ENCODE peak calls at places on chromosome 1, in six cellular contexts. X is suprapubic skin, U is thyroid gland, S is heart left ventricle, G is adrenal gland, N is IMR-90. V is an unnamed sample.

GRCh38 chr1:223748405-223748772 is 36.0 kb downstream of the CAPN2 start:
- DNase-seq in U (no peak), X (no peak), N (peak; percentile 86), S (no peak), G (peak; percentile 48), V (peak; percentile 28)

GRCh38 chr1:31135973-31136600 is 70.6 kb upstream of the PUM1 start:
- DNase-seq in U (no peak), S (no peak), G (no peak), N (no peak), X (no peak), V (no peak)

GRCh38 chr1:161738627-161739287 is 10.8 kb upstream of the DUSP12 start:
- DNase-seq in X (no peak), S (peak; percentile 29), N (peak; percentile 88), G (peak; percentile 46), U (peak; percentile 20), V (peak; percentile 72)

GRCh38 chr1:189859385-189859977 is 618.2 kb downstream of the BRINP3 start:
- DNase-seq in S (no peak), N (no peak), G (no peak), X (no peak), U (no peak), V (peak; percentile 7)

GRCh38 chr1:176778056-176778455 is 315.1 kb downstream of the PAPPA2 start:
- DNase-seq in S (no peak), U (no peak), G (no peak), N (no peak), X (no peak), V (no peak)

GRCh38 chr1:21268281-21269239 is 21.7 kb downstream of the ECE1 start:
- DNase-seq in S (no peak), X (no peak), G (peak; percentile 70), N (no peak), U (peak; percentile 96), V (peak; percentile 60)

GRCh38 chr1:193406901-193407300 is 220.5 kb upstream of the B3GALT2 start:
- DNase-seq in X (no peak), G (no peak), S (no peak), U (peak; percentile 17), N (peak; percentile 72), V (no peak)

GRCh38 chr1:227885648-227886502 is 61.9 kb downstream of the WNT9A start:
- DNase-seq in S (peak; percentile 68), U (peak; percentile 39), G (peak; percentile 42), X (peak; percentile 78), N (peak; percentile 29), V (peak; percentile 53)

GRCh38 chr1:74513396-74513795 is 985 bp upstream of the LRRC53 start:
- DNase-seq in U (no peak), N (no peak), X (no peak), G (no peak), S (no peak), V (no peak)

GRCh38 chr1:2232255-2232915 is 4.3 kb downstream of the SKI start:
- DNase-seq in N (no peak), S (peak; percentile 23), X (no peak), U (no peak), G (peak; percentile 46), V (no peak)

GRCh38 chr1:173122344-173122880 is 71.7 kb upstream of the TNFSF18 start:
- DNase-seq in X (no peak), S (no peak), U (no peak), G (no peak), N (peak; percentile 51), V (no peak)

GRCh38 chr1:115925511-115925910 is 50.8 kb upstream of the SLC22A15 start:
- DNase-seq in X (no peak), S (no peak), G (peak; percentile 33), U (no peak), N (no peak), V (no peak)

GRCh38 chr1:42783092-42783491 is 1.7 kb upstream of the TMEM269 start:
- DNase-seq in S (no peak), N (no peak), G (no peak), U (no peak), X (no peak), V (no peak)

GRCh38 chr1:214277704-214278635 is 3.0 kb upstream of the SMYD2 start:
- DNase-seq in X (no peak), S (peak; percentile 43), G (no peak), N (peak; percentile 34), U (no peak), V (no peak)

GRCh38 chr1:107536266-107536665 is 395.4 kb downstream of the NTNG1 start:
- DNase-seq in N (no peak), X (no peak), S (no peak), G (no peak), U (no peak), V (peak; percentile 83)

GRCh38 chr1:28811766-28812668 is at the start of gene OPRD1:
- DNase-seq in G (no peak), N (no peak), U (no peak), S (no peak), X (no peak), V (no peak)

GRCh38 chr1:234697741-234698140 is 87.8 kb upstream of the IRF2BP2 start:
- DNase-seq in S (no peak), U (no peak), X (no peak), N (no peak), G (no peak), V (no peak)

GRCh38 chr1:244757091-244757939 is 78.1 kb upstream of the COX20 start:
- DNase-seq in X (no peak), U (no peak), G (no peak), S (no peak), N (peak; percentile 34), V (no peak)

GRCh38 chr1:188782220-188782841 is 1695.3 kb downstream of the BRINP3 start:
- DNase-seq in N (peak; percentile 51), G (no peak), U (no peak), X (no peak), S (no peak), V (no peak)

GRCh38 chr1:157156058-157156541 is 17.9 kb upstream of the ETV3 start:
- DNase-seq in S (peak; percentile 73), N (peak; percentile 54), G (peak; percentile 58), U (peak; percentile 67), X (peak; percentile 81), V (peak; percentile 81)

GRCh38 chr1:5878938-5879337 is 113.3 kb downstream of the NPHP4 start:
- DNase-seq in S (no peak), N (no peak), X (no peak), G (no peak), U (no peak), V (no peak)

GRCh38 chr1:2447274-2448097 is 28.6 kb upstream of the PLCH2 start:
- DNase-seq in G (no peak), U (no peak), X (no peak), N (no peak), S (no peak), V (no peak)

GRCh38 chr1:21643624-21644023 is 25.5 kb downstream of the RAP1GAP start:
- DNase-seq in N (no peak), U (no peak), X (no peak), S (no peak), G (no peak), V (no peak)

GRCh38 chr1:8122477-8123407 is 96.6 kb upstream of the ERRFI1 start:
- DNase-seq in U (no peak), S (no peak), G (peak; percentile 23), N (peak; percentile 85), X (no peak), V (no peak)

GRCh38 chr1:174768949-174769348 is 230.8 kb upstream of the CACYBP start:
- DNase-seq in X (no peak), S (no peak), G (no peak), N (no peak), U (no peak), V (no peak)

GRCh38 chr1:246690100-246690499 is 34.1 kb upstream of the SCCPDH start:
- DNase-seq in S (no peak), X (no peak), U (no peak), N (no peak), G (no peak), V (no peak)

GRCh38 chr1:61087574-61087973 is 5.2 kb downstream of the NFIA start:
- DNase-seq in N (no peak), S (no peak), G (no peak), U (no peak), X (no peak), V (no peak)
- H3K4me1 ChIP-seq in N (no peaks in the 10 kb centered on the region), S (peaks cover 6% of the 10 kb centered on the region), G (peaks cover 77% of the 10 kb centered on the region), U (peaks cover 36% of the 10 kb centered on the region), X (peaks cover 61% of the 10 kb centered on the region), V (peaks cover 79% of the 10 kb centered on the region)

GRCh38 chr1:51525295-51525694 is 6.2 kb upstream of the EPS15 start:
- DNase-seq in X (no peak), U (no peak), G (no peak), S (no peak), N (no peak), V (no peak)
- H3K27me3 ChIP-seq in X (no peaks in the 10 kb centered on the region), U (no peaks in the 10 kb centered on the region), G (no peaks in the 10 kb centered on the region), S (no peaks in the 10 kb centered on the region), N (no peaks in the 10 kb centered on the region), V (no peaks in the 10 kb centered on the region)

DNA sequence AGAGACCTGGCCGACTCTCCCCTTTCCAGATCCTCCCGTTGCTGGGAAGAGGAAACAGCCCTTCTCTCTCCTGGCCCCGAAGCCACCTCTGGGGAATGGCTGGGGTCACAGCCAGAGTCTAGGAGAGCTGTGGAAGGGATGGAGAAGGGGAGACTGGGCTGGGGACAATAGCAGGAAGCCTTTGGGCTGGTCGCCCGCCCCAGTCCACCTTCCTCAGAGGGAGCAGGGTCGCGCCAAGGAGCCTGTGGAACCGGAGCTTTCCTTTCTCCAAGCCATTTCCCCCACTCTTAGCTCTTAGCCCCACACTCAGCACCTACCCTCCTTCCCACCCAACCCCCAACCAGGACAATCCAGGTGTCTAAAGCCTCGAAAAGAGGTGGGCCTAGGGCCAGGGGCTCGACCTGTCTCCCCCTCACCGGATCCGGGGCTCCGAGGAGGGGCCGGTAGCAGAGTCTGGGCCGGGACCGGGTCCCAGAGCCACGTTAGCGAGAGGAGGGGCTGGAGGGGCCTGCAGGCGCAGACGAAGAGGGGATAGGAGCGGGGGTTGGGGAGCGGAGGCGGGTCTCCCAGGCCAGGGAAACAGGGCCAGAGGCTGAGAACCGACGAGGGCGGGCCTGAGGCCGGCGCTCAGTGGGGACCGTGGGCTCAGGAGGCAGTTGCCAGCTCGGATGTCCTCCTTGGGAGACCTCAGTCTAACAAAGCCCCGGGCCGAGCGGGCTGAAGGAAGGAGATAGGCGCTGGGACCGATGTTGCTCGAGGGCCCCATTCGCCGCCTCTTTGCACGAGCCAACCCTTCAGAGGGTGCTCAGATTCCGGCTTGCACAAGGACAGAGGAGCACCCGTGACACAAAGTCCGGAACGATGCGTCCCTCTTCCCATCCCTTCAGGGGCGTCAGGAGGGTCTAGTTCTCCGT is 1.0 kb downstream of the SEMA6C start:
- DNase-seq in G (no peak), U (peak; percentile 32), S (peak; percentile 75), X (no peak), N (no peak), V (no peak)
- TF ChIP-seq POLR2A in G (no peak), U (no peak), S (no peak), X (no peak), N (no peak), V (no peak)

GRCh38 chr1:156148236-156148635 is 5.1 kb upstream of the SEMA4A start:
- DNase-seq in N (no peak), G (no peak), U (no peak), X (no peak), S (no peak), V (no peak)

GRCh38 chr1:156145622-156146005 is 7.8 kb upstream of the SEMA4A start:
- DNase-seq in U (no peak), G (no peak), S (no peak), X (no peak), N (no peak), V (no peak)

GRCh38 chr1:156146006-156146748 is 7.2 kb upstream of the SEMA4A start:
- DNase-seq in U (peak; percentile 88), N (peak; percentile 94), G (peak; percentile 93), X (peak; percentile 87), S (peak; percentile 77), V (peak; percentile 55)

GRCh38 chr1:156144747-156145146 is 8.6 kb upstream of the SEMA4A start:
- DNase-seq in S (no peak), G (no peak), N (no peak), U (no peak), X (no peak), V (no peak)

GRCh38 chr1:156146749-156147405 is 6.5 kb upstream of the SEMA4A start:
- DNase-seq in X (no peak), N (no peak), G (no peak), S (no peak), U (peak; percentile 91), V (no peak)
- H3K4me1 ChIP-seq in X (peaks cover 28% of the 10 kb centered on the region), N (peaks cover 11% of the 10 kb centered on the region), G (peaks cover 14% of the 10 kb centered on the region), S (peaks cover 5% of the 10 kb centered on the region), U (peaks cover 35% of the 10 kb centered on the region), V (peaks cover 17% of the 10 kb centered on the region)

V was measured in transverse colon.